ENCODE peak calls at places on chromosomes 6 and 20, in nine cellular contexts. One of them, this sample, is unnamed.

GRCh38 chr6:110440026-110440425 is 24.7 kb upstream of the DDO start:
- DNase-seq in astrocyte of the cerebellum: no peak
- DNase-seq in left lung: no peak
- DNase-seq in tibial artery: no peak
- DNase-seq in heart left ventricle: no peak
- DNase-seq in tibial nerve: no peak
- DNase-seq in fibroblast of mammary gland: no peak
- DNase-seq in CD4-positive, alpha-beta memory T cell: no peak
- DNase-seq in fibroblast of the aortic adventitia: no peak
- DNase-seq in this sample: no peak

GRCh38 chr6:157227202-157228166 is 95.8 kb downstream of the TMEM242 start:
- DNase-seq in astrocyte of the cerebellum: no peak
- DNase-seq in left lung: no peak
- DNase-seq in tibial artery: peak
- DNase-seq in heart left ventricle: no peak
- DNase-seq in tibial nerve: no peak
- DNase-seq in fibroblast of mammary gland: peak
- DNase-seq in CD4-positive, alpha-beta memory T cell: peak
- DNase-seq in fibroblast of the aortic adventitia: no peak
- DNase-seq in this sample: no peak

GRCh38 chr6:107314644-107315043 is 144.7 kb downstream of the PDSS2 start:
- DNase-seq in astrocyte of the cerebellum: no peak
- DNase-seq in left lung: no peak
- DNase-seq in tibial artery: no peak
- DNase-seq in heart left ventricle: no peak
- DNase-seq in tibial nerve: no peak
- DNase-seq in fibroblast of mammary gland: no peak
- DNase-seq in CD4-positive, alpha-beta memory T cell: no peak
- DNase-seq in fibroblast of the aortic adventitia: no peak
- DNase-seq in this sample: no peak

GRCh38 chr6:128498244-128498643 is 22.2 kb downstream of the PTPRK start:
- DNase-seq in astrocyte of the cerebellum: no peak
- DNase-seq in left lung: no peak
- DNase-seq in tibial artery: no peak
- DNase-seq in heart left ventricle: no peak
- DNase-seq in tibial nerve: no peak
- DNase-seq in fibroblast of mammary gland: no peak
- DNase-seq in CD4-positive, alpha-beta memory T cell: no peak
- DNase-seq in fibroblast of the aortic adventitia: no peak
- DNase-seq in this sample: no peak

GRCh38 chr20:17796096-17796563 is 96.4 kb downstream of the BANF2 start:
- DNase-seq in astrocyte of the cerebellum: no peak
- DNase-seq in left lung: peak
- DNase-seq in tibial artery: peak
- DNase-seq in heart left ventricle: no peak
- DNase-seq in tibial nerve: no peak
- DNase-seq in fibroblast of mammary gland: peak
- DNase-seq in CD4-positive, alpha-beta memory T cell: no peak
- DNase-seq in fibroblast of the aortic adventitia: peak
- DNase-seq in this sample: peak

GRCh38 chr6:154179443-154179842 is 140.4 kb downstream of the OPRM1 start:
- DNase-seq in astrocyte of the cerebellum: no peak
- DNase-seq in left lung: no peak
- DNase-seq in tibial artery: no peak
- DNase-seq in heart left ventricle: no peak
- DNase-seq in tibial nerve: no peak
- DNase-seq in fibroblast of mammary gland: no peak
- DNase-seq in CD4-positive, alpha-beta memory T cell: no peak
- DNase-seq in fibroblast of the aortic adventitia: no peak
- DNase-seq in this sample: no peak

GRCh38 chr6:24718449-24719124 is 367 bp downstream of the C6orf62 start:
- DNase-seq in astrocyte of the cerebellum: no peak
- DNase-seq in left lung: no peak
- DNase-seq in tibial artery: no peak
- DNase-seq in heart left ventricle: no peak
- DNase-seq in tibial nerve: no peak
- DNase-seq in fibroblast of mammary gland: no peak
- DNase-seq in CD4-positive, alpha-beta memory T cell: no peak
- DNase-seq in fibroblast of the aortic adventitia: no peak
- DNase-seq in this sample: no peak

GRCh38 chr6:47097092-47097945 is 55.2 kb upstream of the ADGRF1 start:
- DNase-seq in astrocyte of the cerebellum: peak
- DNase-seq in left lung: peak
- DNase-seq in tibial artery: no peak
- DNase-seq in heart left ventricle: no peak
- DNase-seq in tibial nerve: no peak
- DNase-seq in fibroblast of mammary gland: peak
- DNase-seq in CD4-positive, alpha-beta memory T cell: peak
- DNase-seq in fibroblast of the aortic adventitia: peak
- DNase-seq in this sample: peak

GRCh38 chr6:141460743-141461484 is 671.8 kb upstream of the GJE1 start:
- DNase-seq in astrocyte of the cerebellum: no peak
- DNase-seq in left lung: no peak
- DNase-seq in tibial artery: no peak
- DNase-seq in heart left ventricle: no peak
- DNase-seq in tibial nerve: no peak
- DNase-seq in fibroblast of mammary gland: no peak
- DNase-seq in CD4-positive, alpha-beta memory T cell: no peak
- DNase-seq in fibroblast of the aortic adventitia: no peak
- DNase-seq in this sample: no peak

GRCh38 chr20:14879020-14879697 is 541.7 kb upstream of the FLRT3 start:
- DNase-seq in astrocyte of the cerebellum: peak
- DNase-seq in left lung: no peak
- DNase-seq in tibial artery: no peak
- DNase-seq in heart left ventricle: no peak
- DNase-seq in tibial nerve: no peak
- DNase-seq in fibroblast of mammary gland: peak
- DNase-seq in CD4-positive, alpha-beta memory T cell: no peak
- DNase-seq in fibroblast of the aortic adventitia: peak
- DNase-seq in this sample: no peak

GRCh38 chr6:40956871-40957270 is 82.2 kb downstream of the UNC5CL start:
- DNase-seq in astrocyte of the cerebellum: no peak
- DNase-seq in left lung: no peak
- DNase-seq in tibial artery: no peak
- DNase-seq in heart left ventricle: no peak
- DNase-seq in tibial nerve: no peak
- DNase-seq in fibroblast of mammary gland: peak
- DNase-seq in CD4-positive, alpha-beta memory T cell: no peak
- DNase-seq in fibroblast of the aortic adventitia: peak
- DNase-seq in this sample: no peak

GRCh38 chr20:61953037-61953788 is 112.5 kb downstream of the TAF4 start:
- DNase-seq in astrocyte of the cerebellum: no peak
- DNase-seq in left lung: peak
- DNase-seq in tibial artery: peak
- DNase-seq in heart left ventricle: no peak
- DNase-seq in tibial nerve: no peak
- DNase-seq in fibroblast of mammary gland: no peak
- DNase-seq in CD4-positive, alpha-beta memory T cell: no peak
- DNase-seq in fibroblast of the aortic adventitia: no peak
- DNase-seq in this sample: no peak

GRCh38 chr6:144335315-144335861 is 50.3 kb downstream of the UTRN start:
- DNase-seq in astrocyte of the cerebellum: no peak
- DNase-seq in left lung: no peak
- DNase-seq in tibial artery: no peak
- DNase-seq in heart left ventricle: no peak
- DNase-seq in tibial nerve: no peak
- DNase-seq in fibroblast of mammary gland: no peak
- DNase-seq in CD4-positive, alpha-beta memory T cell: no peak
- DNase-seq in fibroblast of the aortic adventitia: no peak
- DNase-seq in this sample: no peak

GRCh38 chr6:167685654-167686053 is 141.1 kb upstream of the AFDN start:
- DNase-seq in astrocyte of the cerebellum: no peak
- DNase-seq in left lung: no peak
- DNase-seq in tibial artery: no peak
- DNase-seq in heart left ventricle: no peak
- DNase-seq in tibial nerve: no peak
- DNase-seq in fibroblast of mammary gland: no peak
- DNase-seq in CD4-positive, alpha-beta memory T cell: no peak
- DNase-seq in fibroblast of the aortic adventitia: no peak
- DNase-seq in this sample: no peak

GRCh38 chr6:167684276-167685104 is 142.2 kb upstream of the AFDN start:
- DNase-seq in astrocyte of the cerebellum: no peak
- DNase-seq in left lung: peak
- DNase-seq in tibial artery: no peak
- DNase-seq in heart left ventricle: no peak
- DNase-seq in tibial nerve: no peak
- DNase-seq in fibroblast of mammary gland: no peak
- DNase-seq in CD4-positive, alpha-beta memory T cell: no peak
- DNase-seq in fibroblast of the aortic adventitia: no peak
- DNase-seq in this sample: no peak

GRCh38 chr6:167687035-167687720 is 139.5 kb upstream of the AFDN start:
- DNase-seq in astrocyte of the cerebellum: no peak
- DNase-seq in left lung: no peak
- DNase-seq in tibial artery: no peak
- DNase-seq in heart left ventricle: no peak
- DNase-seq in tibial nerve: no peak
- DNase-seq in fibroblast of mammary gland: no peak
- DNase-seq in CD4-positive, alpha-beta memory T cell: no peak
- DNase-seq in fibroblast of the aortic adventitia: no peak
- DNase-seq in this sample: no peak

GRCh38 chr6:167688123-167688522 is 138.6 kb upstream of the AFDN start:
- DNase-seq in astrocyte of the cerebellum: no peak
- DNase-seq in left lung: no peak
- DNase-seq in tibial artery: no peak
- DNase-seq in heart left ventricle: no peak
- DNase-seq in tibial nerve: no peak
- DNase-seq in fibroblast of mammary gland: no peak
- DNase-seq in CD4-positive, alpha-beta memory T cell: no peak
- DNase-seq in fibroblast of the aortic adventitia: no peak
- DNase-seq in this sample: no peak

GRCh38 chr6:167686204-167686893 is 140.4 kb upstream of the AFDN start:
- DNase-seq in astrocyte of the cerebellum: no peak
- DNase-seq in left lung: no peak
- DNase-seq in tibial artery: no peak
- DNase-seq in heart left ventricle: no peak
- DNase-seq in tibial nerve: no peak
- DNase-seq in fibroblast of mammary gland: no peak
- DNase-seq in CD4-positive, alpha-beta memory T cell: no peak
- DNase-seq in fibroblast of the aortic adventitia: no peak
- DNase-seq in this sample: no peak
- H3K4me3 ChIP-seq in astrocyte of the cerebellum: no peak
- H3K4me3 ChIP-seq in left lung: no peak
- H3K4me3 ChIP-seq in tibial artery: no peak
- H3K4me3 ChIP-seq in heart left ventricle: no peak
- H3K4me3 ChIP-seq in tibial nerve: no peak
- H3K4me3 ChIP-seq in fibroblast of mammary gland: no peak
- H3K4me3 ChIP-seq in CD4-positive, alpha-beta memory T cell: no peak
- H3K4me3 ChIP-seq in fibroblast of the aortic adventitia: no peak
- H3K4me3 ChIP-seq in this sample: no peak

GRCh38 chr6:42727084-42727601 is 4.7 kb upstream of the PRPH2 start:
- DNase-seq in astrocyte of the cerebellum: no peak
- DNase-seq in left lung: peak
- DNase-seq in tibial artery: no peak
- DNase-seq in heart left ventricle: peak
- DNase-seq in tibial nerve: no peak
- DNase-seq in fibroblast of mammary gland: no peak
- DNase-seq in CD4-positive, alpha-beta memory T cell: no peak
- DNase-seq in fibroblast of the aortic adventitia: no peak
- DNase-seq in this sample: peak
- H3K4me3 ChIP-seq in astrocyte of the cerebellum: peak
- H3K4me3 ChIP-seq in left lung: peak
- H3K4me3 ChIP-seq in tibial artery: peak
- H3K4me3 ChIP-seq in heart left ventricle: peak
- H3K4me3 ChIP-seq in tibial nerve: peak
- H3K4me3 ChIP-seq in fibroblast of mammary gland: peak
- H3K4me3 ChIP-seq in CD4-positive, alpha-beta memory T cell: peak
- H3K4me3 ChIP-seq in fibroblast of the aortic adventitia: peak
- H3K4me3 ChIP-seq in this sample: peak

GRCh38 chr20:5767493-5768098 is 17.4 kb downstream of the SHLD1 start:
- DNase-seq in astrocyte of the cerebellum: no peak
- DNase-seq in left lung: no peak
- DNase-seq in tibial artery: no peak
- DNase-seq in heart left ventricle: no peak
- DNase-seq in tibial nerve: no peak
- DNase-seq in fibroblast of mammary gland: no peak
- DNase-seq in CD4-positive, alpha-beta memory T cell: no peak
- DNase-seq in fibroblast of the aortic adventitia: no peak
- DNase-seq in this sample: no peak
- H3K4me3 ChIP-seq in astrocyte of the cerebellum: no peak
- H3K4me3 ChIP-seq in left lung: no peak
- H3K4me3 ChIP-seq in tibial artery: no peak
- H3K4me3 ChIP-seq in heart left ventricle: no peak
- H3K4me3 ChIP-seq in tibial nerve: no peak
- H3K4me3 ChIP-seq in fibroblast of mammary gland: no peak
- H3K4me3 ChIP-seq in CD4-positive, alpha-beta memory T cell: no peak
- H3K4me3 ChIP-seq in fibroblast of the aortic adventitia: no peak
- H3K4me3 ChIP-seq in this sample: no peak

GRCh38 chr20:18971574-18971973 is 158.0 kb downstream of the SCP2D1 start:
- DNase-seq in astrocyte of the cerebellum: no peak
- DNase-seq in left lung: no peak
- DNase-seq in tibial artery: no peak
- DNase-seq in heart left ventricle: no peak
- DNase-seq in tibial nerve: no peak
- DNase-seq in fibroblast of mammary gland: no peak
- DNase-seq in CD4-positive, alpha-beta memory T cell: no peak
- DNase-seq in fibroblast of the aortic adventitia: no peak
- DNase-seq in this sample: no peak

GRCh38 chr20:18971121-18971520 is 157.5 kb downstream of the SCP2D1 start:
- DNase-seq in astrocyte of the cerebellum: no peak
- DNase-seq in left lung: no peak
- DNase-seq in tibial artery: no peak
- DNase-seq in heart left ventricle: no peak
- DNase-seq in tibial nerve: no peak
- DNase-seq in fibroblast of mammary gland: no peak
- DNase-seq in CD4-positive, alpha-beta memory T cell: no peak
- DNase-seq in fibroblast of the aortic adventitia: no peak
- DNase-seq in this sample: no peak

GRCh38 chr20:18972251-18972876 is 158.8 kb downstream of the SCP2D1 start:
- DNase-seq in astrocyte of the cerebellum: no peak
- DNase-seq in left lung: no peak
- DNase-seq in tibial artery: no peak
- DNase-seq in heart left ventricle: no peak
- DNase-seq in tibial nerve: no peak
- DNase-seq in fibroblast of mammary gland: no peak
- DNase-seq in CD4-positive, alpha-beta memory T cell: no peak
- DNase-seq in fibroblast of the aortic adventitia: no peak
- DNase-seq in this sample: peak

GRCh38 chr20:18974660-18975059 is 161.1 kb downstream of the SCP2D1 start:
- DNase-seq in astrocyte of the cerebellum: no peak
- DNase-seq in left lung: no peak
- DNase-seq in tibial artery: no peak
- DNase-seq in heart left ventricle: no peak
- DNase-seq in tibial nerve: no peak
- DNase-seq in fibroblast of mammary gland: no peak
- DNase-seq in CD4-positive, alpha-beta memory T cell: no peak
- DNase-seq in fibroblast of the aortic adventitia: no peak
- DNase-seq in this sample: no peak

DNA sequence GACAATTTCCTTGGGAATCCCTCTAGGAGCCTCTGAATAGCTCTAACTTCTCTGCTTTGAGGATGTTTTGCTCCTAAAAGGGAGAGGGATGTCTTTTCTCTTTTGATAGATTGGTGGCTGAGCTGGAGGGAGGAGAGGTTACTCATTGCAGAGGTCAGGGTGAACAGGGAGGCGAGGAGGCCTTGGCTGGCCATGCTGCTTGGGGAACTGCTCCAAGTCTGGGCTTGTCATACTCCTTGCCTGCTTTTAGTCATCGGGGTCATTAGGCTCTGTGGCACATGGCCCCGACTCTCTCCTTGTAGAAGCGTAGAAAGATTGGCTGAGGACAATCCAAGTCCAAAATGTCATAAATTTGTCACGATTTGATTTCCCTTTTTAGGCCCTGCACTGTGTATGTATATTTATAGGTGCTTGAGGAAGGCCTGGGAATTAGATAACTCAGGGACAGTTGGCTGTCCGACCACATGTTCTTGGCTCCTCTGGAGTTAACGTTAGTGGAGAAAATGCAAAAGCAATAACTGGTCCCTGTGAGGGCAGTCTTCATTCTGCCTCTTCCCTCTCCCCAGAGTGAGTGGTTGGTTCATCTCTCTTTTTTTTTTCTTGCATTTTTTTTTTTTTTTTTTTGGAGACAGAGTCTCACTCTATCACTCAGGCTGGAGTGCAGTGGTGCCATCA is 160.1 kb downstream of the SCP2D1 start:
- DNase-seq in astrocyte of the cerebellum: no peak
- DNase-seq in left lung: no peak
- DNase-seq in tibial artery: peak
- DNase-seq in heart left ventricle: no peak
- DNase-seq in tibial nerve: peak
- DNase-seq in fibroblast of mammary gland: peak
- DNase-seq in CD4-positive, alpha-beta memory T cell: no peak
- DNase-seq in fibroblast of the aortic adventitia: no peak
- DNase-seq in this sample: peak
- H3K4me3 ChIP-seq in astrocyte of the cerebellum: no peak
- H3K4me3 ChIP-seq in left lung: no peak
- H3K4me3 ChIP-seq in tibial artery: no peak
- H3K4me3 ChIP-seq in heart left ventricle: no peak
- H3K4me3 ChIP-seq in tibial nerve: no peak
- H3K4me3 ChIP-seq in fibroblast of mammary gland: no peak
- H3K4me3 ChIP-seq in CD4-positive, alpha-beta memory T cell: no peak
- H3K4me3 ChIP-seq in fibroblast of the aortic adventitia: no peak
- H3K4me3 ChIP-seq in this sample: no peak